ENCODE peak calls at places on chromosomes 16 and 17, in six cellular contexts. J is Peyer's patch, K is transverse colon, M is body of pancreas, F is HCT116, C is stomach. X is an unnamed sample.

GRCh38 chr17:79730437-79730768 is 340 bp upstream of the ENPP7 start:
- DNase-seq in J (no peak), K (no peak), M (no peak), F (no peak), C (no peak), X (no peak)

GRCh38 chr17:62822080-62822904 is 14.2 kb upstream of the MARCHF10 start:
- DNase-seq in J (no peak), K (no peak), M (no peak), F (no peak), C (peak), X (no peak)

GRCh38 chr17:6599364-6599763 is 41.1 kb downstream of the KIAA0753 start:
- DNase-seq in J (no peak), K (no peak), M (no peak), F (no peak), C (no peak), X (no peak)

GRCh38 chr16:88442811-88443576 is 10.1 kb upstream of the ZFPM1 start:
- DNase-seq in J (peak), K (peak), M (peak), F (peak), C (peak), X (peak)

GRCh38 chr17:3750926-3751325 is 27.2 kb downstream of the HASPIN start:
- DNase-seq in J (peak), K (peak), M (no peak), F (no peak), C (no peak), X (no peak)

GRCh38 chr16:84243732-84244131 is 3.9 kb upstream of the KCNG4 start:
- DNase-seq in J (no peak), K (no peak), M (no peak), F (no peak), C (no peak), X (no peak)

GRCh38 chr16:23182206-23182674 is 305 bp upstream of the SCNN1G start:
- DNase-seq in J (peak), K (peak), M (peak), F (peak), C (peak), X (peak)

GRCh38 chr16:75011634-75012307 is 12.9 kb downstream of the ZNRF1 start:
- DNase-seq in J (no peak), K (no peak), M (peak), F (peak), C (no peak), X (peak)

GRCh38 chr16:48862087-48862532 is 252.1 kb upstream of the N4BP1 start:
- DNase-seq in J (no peak), K (peak), M (no peak), F (peak), C (no peak), X (no peak)

GRCh38 chr17:7438050-7438614 is 1.2 kb upstream of the FGF11 start:
- DNase-seq in J (peak), K (peak), M (peak), F (no peak), C (peak), X (peak)

GRCh38 chr16:90034504-90034903 is 15.2 kb upstream of the DBNDD1 start:
- DNase-seq in J (no peak), K (no peak), M (no peak), F (no peak), C (no peak), X (no peak)

GRCh38 chr16:8469102-8469778 is 121.1 kb downstream of the TMEM114 start:
- DNase-seq in J (no peak), K (no peak), M (no peak), F (no peak), C (no peak), X (no peak)

GRCh38 chr17:16987830-16988601 is 16.1 kb upstream of the TNFRSF13B start:
- DNase-seq in J (peak), K (peak), M (peak), F (no peak), C (peak), X (peak)

GRCh38 chr16:15518412-15519351 is 84.3 kb downstream of the BMERB1 start:
- DNase-seq in J (no peak), K (no peak), M (peak), F (no peak), C (no peak), X (peak)

GRCh38 chr16:81127051-81127450 is 30.9 kb upstream of the GCSH start:
- DNase-seq in J (no peak), K (no peak), M (no peak), F (no peak), C (no peak), X (no peak)

GRCh38 chr17:17028878-17029535 is 13.2 kb upstream of the MPRIP start:
- DNase-seq in J (no peak), K (no peak), M (no peak), F (no peak), C (no peak), X (no peak)

GRCh38 chr16:56617212-56618085 is 8.1 kb upstream of the MT1E start:
- DNase-seq in J (no peak), K (peak), M (peak), F (no peak), C (peak), X (peak)

GRCh38 chr16:20307240-20307671 is 20.1 kb downstream of the GP2 start:
- DNase-seq in J (no peak), K (no peak), M (peak), F (no peak), C (no peak), X (no peak)

GRCh38 chr16:56305956-56306565 is 114.8 kb downstream of the GNAO1 start:
- DNase-seq in J (no peak), K (no peak), M (no peak), F (no peak), C (no peak), X (no peak)

GRCh38 chr17:70956731-70957130 is 787.4 kb downstream of the KCNJ2 start:
- DNase-seq in J (no peak), K (no peak), M (no peak), F (no peak), C (no peak), X (no peak)

GRCh38 chr16:88295526-88296436 is 87.0 kb upstream of the ZNF469 start:
- DNase-seq in J (no peak), K (no peak), M (no peak), F (no peak), C (no peak), X (no peak)

GRCh38 chr17:72416905-72417304 is 296.1 kb downstream of the SOX9 start:
- DNase-seq in J (no peak), K (no peak), M (no peak), F (no peak), C (no peak), X (no peak)

GRCh38 chr16:24683847-24684493 is 45.5 kb upstream of the TNRC6A start:
- DNase-seq in J (no peak), K (no peak), M (no peak), F (no peak), C (no peak), X (no peak)

GRCh38 chr17:51354908-51355307 is 94.6 kb downstream of the UTP18 start:
- DNase-seq in J (no peak), K (no peak), M (no peak), F (no peak), C (no peak), X (no peak)

GRCh38 chr16:57394444-57394843 is 10.1 kb upstream of the CCL17 start:
- DNase-seq in J (no peak), K (peak), M (peak), F (no peak), C (peak), X (peak)

GRCh38 chr16:19167710-19168172 is 299 bp upstream of the SYT17 start:
- DNase-seq in J (peak), K (peak), M (peak), F (peak), C (peak), X (peak)

GRCh38 chr17:39800540-39800939 is 62.8 kb downstream of the GRB7 start:
- DNase-seq in J (peak), K (peak), M (no peak), F (no peak), C (no peak), X (no peak)

GRCh38 chr17:64244165-64244564 is 18.9 kb downstream of the TEX2 start:
- DNase-seq in J (no peak), K (no peak), M (no peak), F (no peak), C (no peak), X (no peak)

GRCh38 chr16:3363793-3364192 is 8.1 kb downstream of the OR2C1 start:
- DNase-seq in J (no peak), K (no peak), M (no peak), F (peak), C (no peak), X (no peak)

GRCh38 chr16:80158766-80159165 is 382.0 kb upstream of the DYNLRB2 start:
- DNase-seq in J (no peak), K (no peak), M (no peak), F (no peak), C (no peak), X (no peak)

GRCh38 chr17:1989135-1989534 is 36.0 kb downstream of the RTN4RL1 start:
- DNase-seq in J (no peak), K (no peak), M (no peak), F (peak), C (no peak), X (no peak)

GRCh38 chr16:86772231-86772510 is 193.8 kb downstream of the FOXL1 start:
- DNase-seq in J (no peak), K (no peak), M (no peak), F (no peak), C (no peak), X (no peak)

GRCh38 chr17:66331038-66331816 is 28.8 kb downstream of the PRKCA start:
- DNase-seq in J (no peak), K (no peak), M (no peak), F (no peak), C (no peak), X (no peak)

GRCh38 chr16:23145608-23146007 is 3.6 kb downstream of the USP31 start:
- DNase-seq in J (no peak), K (no peak), M (no peak), F (no peak), C (no peak), X (no peak)

GRCh38 chr17:29760279-29760721 is 137.6 kb upstream of the CORO6 start:
- DNase-seq in J (peak), K (peak), M (no peak), F (no peak), C (no peak), X (no peak)

GRCh38 chr17:82216301-82217119 is 3.9 kb upstream of the CCDC57 start:
- DNase-seq in J (peak), K (peak), M (peak), F (peak), C (peak), X (peak)

GRCh38 chr17:82217530-82218204 is 5.0 kb upstream of the CCDC57 start:
- DNase-seq in J (no peak), K (peak), M (peak), F (no peak), C (peak), X (peak)

GRCh38 chr17:82215095-82215971 is 2.7 kb upstream of the CCDC57 start:
- DNase-seq in J (no peak), K (no peak), M (no peak), F (no peak), C (no peak), X (no peak)

GRCh38 chr17:82217120-82217529 is 4.5 kb upstream of the CCDC57 start:
- DNase-seq in J (no peak), K (peak), M (no peak), F (no peak), C (no peak), X (no peak)

GRCh38 chr17:82215972-82216300 is 3.3 kb upstream of the CCDC57 start:
- DNase-seq in J (no peak), K (no peak), M (no peak), F (no peak), C (no peak), X (no peak)
- H3K27ac ChIP-seq in J (peak), K (peak), M (peak), F (peak), C (peak), X (no peak)

GRCh38 chr17:38728290-38728831 is 1.8 kb upstream of the CISD3 start:
- DNase-seq in J (peak), K (peak), M (no peak), F (no peak), C (no peak), X (no peak)
- H3K4me3 ChIP-seq in J (no peak), K (no peak), M (no peak), F (no peak), C (no peak), X (no peak)

GRCh38 chr17:47651704-47652103 is 2.0 kb downstream of the KPNB1 start:
- DNase-seq in J (no peak), K (no peak), M (no peak), F (no peak), C (no peak), X (no peak)

GRCh38 chr17:47649153-47649971 is at the start of gene KPNB1:
- DNase-seq in J (peak), K (peak), M (peak), F (peak), C (peak), X (peak)

GRCh38 chr17:47652570-47652969 is 2.9 kb downstream of the KPNB1 start:
- DNase-seq in J (no peak), K (no peak), M (no peak), F (no peak), C (no peak), X (no peak)

GRCh38 chr17:47650525-47651522 is 1.1 kb downstream of the KPNB1 start:
- DNase-seq in J (peak), K (peak), M (peak), F (peak), C (peak), X (peak)

DNA sequence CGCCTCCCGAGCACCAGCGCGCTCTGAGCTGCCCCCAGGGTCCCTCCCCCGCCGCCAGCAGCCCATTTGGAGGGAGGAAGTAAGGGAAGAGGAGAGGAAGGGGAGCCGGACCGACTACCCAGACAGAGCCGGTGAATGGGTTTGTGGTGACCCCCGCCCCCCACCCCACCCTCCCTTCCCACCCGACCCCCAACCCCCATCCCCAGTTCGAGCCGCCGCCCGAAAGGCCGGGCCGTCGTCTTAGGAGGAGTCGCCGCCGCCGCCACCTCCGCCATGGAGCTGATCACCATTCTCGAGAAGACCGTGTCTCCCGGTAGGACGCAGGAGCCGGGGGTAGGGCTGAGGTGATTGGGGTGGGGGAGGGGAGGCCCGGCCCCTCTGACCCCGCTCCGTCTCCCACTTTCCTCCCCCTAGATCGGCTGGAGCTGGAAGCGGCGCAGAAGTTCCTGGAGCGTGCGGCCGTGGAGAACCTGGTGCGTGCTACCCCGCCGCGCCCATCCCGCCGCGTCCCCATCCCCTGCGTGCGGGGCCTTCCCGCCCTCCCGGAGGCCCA is 329 bp downstream of the KPNB1 start:
- DNase-seq in J (peak), K (no peak), M (no peak), F (no peak), C (peak), X (no peak)
- TF ChIP-seq POLR2A in J (peak), K (peak), M (no peak), F (no peak), C (no peak), X (no peak)

DNA sequence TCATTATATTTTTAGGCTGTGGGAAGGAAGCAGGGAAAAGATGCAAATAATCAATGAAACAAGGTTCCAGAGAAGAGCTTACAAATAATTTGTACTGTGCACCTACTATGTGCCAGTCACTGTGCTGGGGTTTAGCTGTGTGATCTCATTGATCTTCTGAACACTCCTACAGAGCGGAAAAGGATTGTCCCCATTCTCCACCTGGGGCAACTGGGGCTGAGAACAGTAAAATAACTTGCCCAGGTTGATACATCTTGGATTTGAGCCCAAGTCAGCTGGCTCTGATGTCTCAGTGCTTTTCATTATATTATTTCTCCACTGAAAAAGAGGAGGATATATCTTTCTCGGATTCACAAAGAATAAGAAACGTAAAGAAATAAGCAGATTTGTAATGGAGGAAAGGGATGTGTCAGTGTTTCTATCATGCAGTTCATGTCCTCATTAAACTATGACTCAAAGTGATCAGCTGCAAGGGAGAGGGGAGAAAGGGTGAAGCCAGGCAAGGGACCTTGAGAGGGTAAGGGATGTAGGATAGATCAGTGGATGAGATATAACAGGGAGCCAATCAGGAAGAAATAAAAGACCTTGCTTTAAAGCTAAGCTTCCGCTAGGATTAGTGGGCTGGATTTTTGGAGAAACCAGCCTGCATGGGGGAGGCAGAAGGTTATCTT is 143.6 kb upstream of the NOL11 start:
- DNase-seq in J (no peak), K (no peak), M (no peak), F (no peak), C (no peak), X (no peak)
- H3K27ac ChIP-seq in J (no peak), K (no peak), M (peak), F (no peak), C (no peak), X (no peak)

DNA sequence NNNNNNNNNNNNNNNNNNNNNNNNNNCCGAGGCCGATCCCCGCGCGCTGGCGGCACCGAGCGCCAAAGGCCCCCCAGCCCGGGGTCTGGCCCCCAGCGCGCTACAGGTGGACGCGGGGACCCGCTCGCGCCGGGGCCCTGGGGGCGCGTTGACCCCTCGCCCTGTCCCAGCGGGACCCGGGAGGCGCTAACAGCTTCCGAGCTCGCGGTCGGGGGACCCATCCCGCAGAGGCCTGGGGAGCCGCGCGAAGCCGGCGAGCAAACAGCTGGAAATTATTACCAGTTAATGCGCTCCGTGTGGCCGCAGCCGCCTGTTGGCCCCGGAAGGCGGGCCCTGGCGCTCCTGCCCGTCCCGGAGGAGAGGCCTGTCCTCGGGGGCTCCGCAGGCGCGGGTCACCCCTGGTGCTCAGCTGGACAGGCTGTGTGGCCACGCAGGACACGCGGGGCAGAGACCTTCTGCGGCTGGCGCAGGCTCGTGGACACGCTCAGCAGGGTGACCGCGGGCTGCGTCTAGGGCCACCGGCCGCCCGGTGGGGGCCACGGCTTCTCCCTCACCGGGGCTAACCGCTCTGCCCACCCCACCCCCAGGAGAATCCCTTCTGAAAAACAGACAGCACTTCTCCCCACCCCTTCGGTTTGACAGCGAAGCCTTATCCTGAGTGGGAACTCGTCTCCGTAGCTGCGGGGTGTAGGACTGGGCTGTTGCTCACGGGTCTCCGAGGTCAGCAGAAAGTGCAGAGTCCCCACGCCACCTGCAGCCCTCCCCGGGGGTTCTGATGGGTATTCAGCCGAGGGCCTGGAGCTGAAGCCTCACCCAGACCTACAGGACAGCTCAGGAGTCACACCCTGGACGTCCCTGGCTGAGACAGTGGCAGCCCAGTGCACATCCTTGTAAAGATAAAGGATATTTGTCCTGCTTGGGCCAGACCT is 138.7 kb upstream of the RPH3AL start:
- DNase-seq in J (no peak), K (peak), M (peak), F (no peak), C (peak), X (peak)
- H3K4me3 ChIP-seq in J (peak), K (peak), M (no peak), F (no peak), C (peak), X (peak)

GRCh38 chr16:2033057-2033911 is 6.6 kb downstream of the NHERF2 start:
- DNase-seq in J (no peak), K (peak), M (peak), F (no peak), C (peak), X (peak)
- TF ChIP-seq POLR2A in J (no peak), K (no peak), M (peak), F (no peak), C (no peak), X (no peak)

GRCh38 chr16:11554054-11554453 is 32.7 kb downstream of the LITAF start:
- DNase-seq in J (no peak), K (no peak), M (peak), F (no peak), C (no peak), X (no peak)

GRCh38 chr16:11553371-11553770 is 33.3 kb downstream of the LITAF start:
- DNase-seq in J (no peak), K (no peak), M (no peak), F (no peak), C (no peak), X (no peak)

GRCh38 chr16:11552445-11552844 is 34.3 kb downstream of the LITAF start:
- DNase-seq in J (no peak), K (no peak), M (no peak), F (no peak), C (no peak), X (no peak)

GRCh38 chr16:11551842-11552241 is 34.9 kb downstream of the LITAF start:
- DNase-seq in J (no peak), K (no peak), M (no peak), F (no peak), C (no peak), X (no peak)

GRCh38 chr16:11550651-11551498 is 35.8 kb downstream of the LITAF start:
- DNase-seq in J (no peak), K (no peak), M (no peak), F (no peak), C (no peak), X (no peak)
- H3K27ac ChIP-seq in J (peak), K (peak), M (peak), F (no peak), C (peak), X (no peak)

X was measured in heart left ventricle.